ENCODE peak calls at places on chromosomes 12 and 14, in seven cellular contexts. R is AML-193; Q is glutamatergic neuron; C is CD4-positive, alpha-beta T cell; E is hepatocyte; X is EL; K is T-helper 2 cell. G is an unnamed sample.

GRCh38 chr12:15726029-15726756 is 63.0 kb downstream of the EPS8 start:
- DNase-seq in R (peak; percentile 76), Q (no peak), C (no peak), E (no peak), X (peak; percentile 29), K (no peak), G (peak; percentile 37)

GRCh38 chr14:102590667-102591099 is 1.8 kb upstream of the RCOR1 start:
- DNase-seq in R (peak; percentile 27), Q (peak; percentile 65), C (no peak), E (peak; percentile 67), X (peak; percentile 49), K (no peak), G (peak; percentile 73)

GRCh38 chr14:103126873-103127304 is 3.6 kb downstream of the TNFAIP2 start:
- DNase-seq in R (no peak), Q (peak; percentile 81), C (no peak), E (peak; percentile 92), X (no peak), K (no peak), G (peak; percentile 72)

GRCh38 chr12:71472441-71472911 is 32.9 kb downstream of the LGR5 start:
- DNase-seq in R (no peak), Q (no peak), C (no peak), E (no peak), X (peak; percentile 55), K (no peak), G (no peak)

GRCh38 chr12:109757671-109758265 is 44.1 kb downstream of the FAM222A start:
- DNase-seq in R (no peak), Q (no peak), C (no peak), E (no peak), X (no peak), K (no peak), G (no peak)

GRCh38 chr12:57864811-57865751 is 18.6 kb upstream of the CTDSP2 start:
- DNase-seq in R (peak; percentile 35), Q (peak; percentile 54), C (peak; percentile 53), E (peak; percentile 87), X (peak; percentile 84), K (peak; percentile 50), G (no peak)

GRCh38 chr14:55354500-55354899 is 57.1 kb downstream of the ATG14 start:
- DNase-seq in R (peak; percentile 40), Q (peak; percentile 31), C (peak; percentile 56), E (peak; percentile 76), X (peak; percentile 36), K (peak; percentile 34), G (peak; percentile 77)

GRCh38 chr14:100896369-100897060 is 7.0 kb downstream of the RTL1 start:
- DNase-seq in R (no peak), Q (peak; percentile 45), C (no peak), E (no peak), X (no peak), K (no peak), G (no peak)

GRCh38 chr12:98057701-98058100 is 457.7 kb upstream of the TMPO start:
- DNase-seq in R (no peak), Q (no peak), C (no peak), E (no peak), X (no peak), K (no peak), G (no peak)

GRCh38 chr14:71070169-71070568 is 162.9 kb downstream of the PCNX1 start:
- DNase-seq in R (no peak), Q (no peak), C (no peak), E (no peak), X (peak; percentile 88), K (no peak), G (no peak)

GRCh38 chr12:19833775-19834501 is 394.6 kb downstream of the AEBP2 start:
- DNase-seq in R (no peak), Q (no peak), C (no peak), E (no peak), X (peak; percentile 48), K (no peak), G (no peak)

GRCh38 chr12:110355080-110355479 is 48.4 kb downstream of the ANAPC7 start:
- DNase-seq in R (no peak), Q (no peak), C (no peak), E (no peak), X (peak; percentile 31), K (no peak), G (no peak)